ENCODE peak calls at places on chromosomes 3 and 15, in five cellular contexts. One of them, this sample, is unnamed.

GRCh38 chr3:106345353-106346027 is 476.7 kb upstream of the CBLB start:
- DNase-seq in astrocyte: peak; percentile 100
- DNase-seq in tibial nerve: peak; percentile 18
- DNase-seq in OCI-LY7: no peak
- DNase-seq in Peyer's patch: no peak
- DNase-seq in this sample: no peak

GRCh38 chr3:50388021-50388719 is 28.8 kb upstream of the TMEM115 start:
- DNase-seq in OCI-LY7: peak; percentile 26
- DNase-seq in Peyer's patch: no peak
- DNase-seq in astrocyte: no peak
- DNase-seq in tibial nerve: no peak
- DNase-seq in this sample: peak; percentile 61

GRCh38 chr3:193439423-193439822 is 60.9 kb upstream of the ATP13A5 start:
- DNase-seq in tibial nerve: no peak
- DNase-seq in OCI-LY7: no peak
- DNase-seq in Peyer's patch: no peak
- DNase-seq in astrocyte: no peak
- DNase-seq in this sample: no peak

GRCh38 chr15:70962084-70962483 is 69.5 kb downstream of the LRRC49 start:
- DNase-seq in OCI-LY7: no peak
- DNase-seq in Peyer's patch: no peak
- DNase-seq in tibial nerve: no peak
- DNase-seq in astrocyte: no peak
- DNase-seq in this sample: no peak

GRCh38 chr3:124510290-124510689 is 220.0 kb upstream of the UMPS start:
- DNase-seq in OCI-LY7: no peak
- DNase-seq in astrocyte: peak; percentile 77
- DNase-seq in Peyer's patch: no peak
- DNase-seq in tibial nerve: no peak
- DNase-seq in this sample: no peak

GRCh38 chr15:75347222-75348033 is 589 bp downstream of the NEIL1 start:
- DNase-seq in tibial nerve: peak; percentile 39
- DNase-seq in Peyer's patch: peak; percentile 90
- DNase-seq in astrocyte: no peak
- DNase-seq in OCI-LY7: peak; percentile 96
- DNase-seq in this sample: peak; percentile 77

GRCh38 chr15:41241251-41241964 is 10.3 kb downstream of the CHP1 start:
- DNase-seq in tibial nerve: no peak
- DNase-seq in astrocyte: no peak
- DNase-seq in Peyer's patch: peak; percentile 66
- DNase-seq in OCI-LY7: no peak
- DNase-seq in this sample: no peak

GRCh38 chr15:67164401-67164791 is 90.1 kb downstream of the AAGAB start:
- DNase-seq in tibial nerve: no peak
- DNase-seq in astrocyte: peak; percentile 49
- DNase-seq in OCI-LY7: no peak
- DNase-seq in Peyer's patch: peak; percentile 63
- DNase-seq in this sample: peak; percentile 30

GRCh38 chr3:174431717-174432116 is 427.4 kb upstream of the NAALADL2 start:
- DNase-seq in astrocyte: peak; percentile 39
- DNase-seq in tibial nerve: no peak
- DNase-seq in Peyer's patch: no peak
- DNase-seq in OCI-LY7: no peak
- DNase-seq in this sample: no peak

GRCh38 chr3:135034291-135034768 is 239.3 kb downstream of the EPHB1 start:
- DNase-seq in astrocyte: no peak
- DNase-seq in Peyer's patch: no peak
- DNase-seq in tibial nerve: no peak
- DNase-seq in OCI-LY7: no peak
- DNase-seq in this sample: no peak

GRCh38 chr15:62777657-62778056 is 264.9 kb upstream of the TPM1 start:
- DNase-seq in astrocyte: peak; percentile 70
- DNase-seq in OCI-LY7: no peak
- DNase-seq in Peyer's patch: no peak
- DNase-seq in tibial nerve: no peak
- DNase-seq in this sample: no peak

GRCh38 chr15:93047621-93048425 is 41.2 kb downstream of the RGMA start:
- DNase-seq in OCI-LY7: no peak
- DNase-seq in tibial nerve: no peak
- DNase-seq in Peyer's patch: no peak
- DNase-seq in astrocyte: no peak
- DNase-seq in this sample: no peak

GRCh38 chr3:106428565-106428994 is 559.8 kb upstream of the CBLB start:
- DNase-seq in Peyer's patch: no peak
- DNase-seq in astrocyte: peak; percentile 100
- DNase-seq in OCI-LY7: no peak
- DNase-seq in tibial nerve: peak; percentile 43
- DNase-seq in this sample: no peak

GRCh38 chr3:21484323-21485154 is 266.5 kb downstream of the ZNF385D start:
- DNase-seq in astrocyte: peak; percentile 55
- DNase-seq in OCI-LY7: peak; percentile 43
- DNase-seq in Peyer's patch: no peak
- DNase-seq in tibial nerve: peak; percentile 58
- DNase-seq in this sample: peak; percentile 3

GRCh38 chr3:14486460-14486859 is 53.7 kb downstream of the GRIP2 start:
- DNase-seq in tibial nerve: no peak
- DNase-seq in Peyer's patch: no peak
- DNase-seq in astrocyte: no peak
- DNase-seq in OCI-LY7: no peak
- DNase-seq in this sample: no peak

GRCh38 chr3:24583004-24583403 is 88.4 kb upstream of the THRB start:
- DNase-seq in astrocyte: no peak
- DNase-seq in Peyer's patch: peak; percentile 47
- DNase-seq in tibial nerve: no peak
- DNase-seq in OCI-LY7: no peak
- DNase-seq in this sample: no peak
- TF ChIP-seq CTCF in astrocyte: peak; percentile 12
- TF ChIP-seq CTCF in Peyer's patch: peak; percentile 41
- TF ChIP-seq CTCF in tibial nerve: no peak
- TF ChIP-seq CTCF in OCI-LY7: peak; percentile 23
- TF ChIP-seq CTCF in this sample: no peak

DNA sequence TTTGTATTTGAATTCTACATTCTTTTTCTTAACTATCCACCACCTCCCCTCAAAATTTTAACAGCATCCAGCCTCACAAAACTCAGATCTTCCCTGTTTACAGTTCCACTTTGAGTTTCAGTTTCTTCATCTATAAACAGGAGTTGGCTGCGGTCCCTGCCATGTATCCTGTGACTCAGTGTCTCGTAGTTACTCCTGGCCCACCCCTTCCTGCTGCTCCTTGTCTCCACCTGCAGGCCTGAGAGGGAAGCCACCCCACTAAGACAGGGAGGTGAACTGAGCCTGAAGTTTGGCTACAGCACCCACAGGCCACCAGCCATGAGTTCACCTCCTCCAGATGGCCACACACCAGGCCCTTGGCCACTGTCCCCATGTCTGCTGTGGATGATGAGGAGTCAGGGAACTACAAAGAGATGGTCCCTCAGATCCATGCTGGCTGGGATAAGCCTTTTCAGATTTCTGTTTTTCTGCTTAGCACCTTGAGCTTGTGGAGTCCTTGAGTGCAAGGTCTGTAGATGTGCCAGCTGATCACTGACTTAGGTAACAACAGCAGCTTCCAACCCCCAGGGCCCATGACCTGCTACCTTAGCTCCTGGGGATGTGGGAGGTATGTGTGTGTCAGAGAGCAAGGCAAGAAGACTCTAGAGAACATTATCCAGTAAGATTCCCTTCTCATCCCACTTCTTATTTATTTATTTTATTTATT is 37.5 kb downstream of the CD86 start:
- DNase-seq in Peyer's patch: peak; percentile 56
- DNase-seq in OCI-LY7: peak; percentile 56
- DNase-seq in tibial nerve: peak; percentile 41
- DNase-seq in astrocyte: peak; percentile 5
- DNase-seq in this sample: peak; percentile 26
- TF ChIP-seq CTCF in Peyer's patch: peak; percentile 30
- TF ChIP-seq CTCF in OCI-LY7: peak; percentile 87
- TF ChIP-seq CTCF in tibial nerve: peak; percentile 11
- TF ChIP-seq CTCF in astrocyte: no peak
- TF ChIP-seq CTCF in this sample: peak; percentile 57

GRCh38 chr3:20104167-20104661 is 64.0 kb downstream of the KAT2B start:
- DNase-seq in tibial nerve: no peak
- DNase-seq in OCI-LY7: no peak
- DNase-seq in Peyer's patch: peak; percentile 57
- DNase-seq in astrocyte: no peak
- DNase-seq in this sample: peak; percentile 14
- TF ChIP-seq CTCF in tibial nerve: no peak
- TF ChIP-seq CTCF in OCI-LY7: no peak
- TF ChIP-seq CTCF in Peyer's patch: no peak
- TF ChIP-seq CTCF in astrocyte: no peak
- TF ChIP-seq CTCF in this sample: no peak

GRCh38 chr3:172253200-172253599 is 195.1 kb downstream of the GHSR start:
- DNase-seq in astrocyte: peak; percentile 45
- DNase-seq in Peyer's patch: no peak
- DNase-seq in tibial nerve: no peak
- DNase-seq in OCI-LY7: no peak
- DNase-seq in this sample: no peak
- TF ChIP-seq CTCF in astrocyte: no peak
- TF ChIP-seq CTCF in Peyer's patch: no peak
- TF ChIP-seq CTCF in tibial nerve: no peak
- TF ChIP-seq CTCF in OCI-LY7: no peak
- TF ChIP-seq CTCF in this sample: no peak

DNA sequence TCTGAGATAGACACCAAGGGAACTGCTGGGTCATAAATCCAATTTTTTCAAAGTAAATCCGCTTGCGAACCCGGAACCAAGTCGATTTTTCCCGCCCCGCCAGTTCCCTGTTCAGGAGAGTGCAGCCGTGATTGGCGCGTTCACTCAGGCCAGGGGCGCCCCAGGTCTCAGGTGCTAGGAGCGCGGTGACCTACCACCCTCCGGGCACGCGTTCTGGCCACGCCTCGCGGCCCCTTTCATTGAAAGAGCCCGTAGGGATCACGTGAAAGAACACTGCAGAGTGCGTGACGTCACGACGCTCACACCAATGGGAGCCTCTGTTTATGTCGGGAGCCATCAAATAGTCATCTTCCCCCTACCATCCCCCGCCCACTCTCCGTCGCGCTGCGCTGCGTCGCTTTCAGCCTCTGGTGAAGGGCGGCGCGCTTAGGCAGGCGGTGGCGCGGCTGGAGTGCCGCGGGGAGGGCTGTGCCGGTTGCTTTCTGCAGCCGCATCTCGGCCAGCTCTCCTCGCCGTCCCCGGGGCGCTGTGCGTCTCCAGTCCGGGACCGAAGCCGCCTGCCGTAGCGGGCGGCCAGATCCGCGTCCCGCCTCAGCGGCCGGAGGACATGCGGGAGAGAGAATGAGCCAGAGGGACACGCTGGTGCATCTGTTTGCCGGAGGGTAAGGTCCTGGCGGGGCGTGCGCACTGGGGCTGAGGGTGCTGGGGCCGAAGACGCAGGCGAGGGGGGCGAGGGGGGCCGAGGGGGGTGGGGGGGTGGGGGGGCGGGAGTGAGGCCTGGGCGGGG is at the start of gene SLC25A36:
- DNase-seq in Peyer's patch: peak; percentile 99
- DNase-seq in OCI-LY7: peak; percentile 99
- DNase-seq in tibial nerve: peak; percentile 96
- DNase-seq in astrocyte: peak; percentile 96
- DNase-seq in this sample: peak; percentile 95
- TF ChIP-seq CTCF in Peyer's patch: peak; percentile 21
- TF ChIP-seq CTCF in OCI-LY7: no peak
- TF ChIP-seq CTCF in tibial nerve: no peak
- TF ChIP-seq CTCF in astrocyte: no peak
- TF ChIP-seq CTCF in this sample: no peak

DNA sequence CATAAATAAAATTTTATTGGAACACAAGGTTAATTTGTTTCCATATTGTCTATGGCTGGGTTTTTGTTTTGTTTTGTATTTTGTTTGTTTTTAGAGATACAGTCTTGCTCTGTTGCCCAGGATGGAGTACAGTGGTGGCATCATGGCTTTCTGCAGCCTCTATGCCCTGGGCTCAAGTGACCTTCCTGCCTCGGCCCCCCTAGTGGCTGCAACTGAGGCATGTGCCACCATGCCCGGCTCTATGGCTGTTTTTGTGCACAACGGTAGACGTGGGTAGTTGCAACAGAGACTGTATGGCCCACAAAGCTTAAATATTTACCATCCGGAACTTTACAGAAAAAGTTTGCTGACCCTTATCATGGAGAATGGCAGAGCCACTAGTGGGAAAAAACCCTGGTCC is 46.8 kb upstream of the C3orf70 start:
- DNase-seq in astrocyte: no peak
- DNase-seq in OCI-LY7: no peak
- DNase-seq in tibial nerve: no peak
- DNase-seq in Peyer's patch: no peak
- DNase-seq in this sample: no peak
- TF ChIP-seq CTCF in astrocyte: no peak
- TF ChIP-seq CTCF in OCI-LY7: peak; percentile 43
- TF ChIP-seq CTCF in tibial nerve: no peak
- TF ChIP-seq CTCF in Peyer's patch: no peak
- TF ChIP-seq CTCF in this sample: no peak

GRCh38 chr3:12286927-12287726 is 1.7 kb upstream of the PPARG start:
- DNase-seq in astrocyte: no peak
- DNase-seq in tibial nerve: no peak
- DNase-seq in Peyer's patch: peak; percentile 57
- DNase-seq in OCI-LY7: no peak
- DNase-seq in this sample: no peak
- TF ChIP-seq CTCF in astrocyte: no peak
- TF ChIP-seq CTCF in tibial nerve: peak; percentile 23
- TF ChIP-seq CTCF in Peyer's patch: peak; percentile 45
- TF ChIP-seq CTCF in OCI-LY7: no peak
- TF ChIP-seq CTCF in this sample: no peak

This sample was measured in GM13976.